ENCODE peak calls at places on chromosomes 6 and 20, in ten cellular contexts. E, U, F, J, R, Z, L, B, Q and Y are unnamed samples.

GRCh38 chr6:57130784-57131183 is 40.8 kb downstream of the ZNF451 start:
- DNase-seq in E (no peak), U (no peak), F (no peak), J (no peak), R (no peak), Z (no peak), L (no peak), B (no peak), Q (no peak), Y (no peak)

GRCh38 chr6:168255283-168255881 is 64.2 kb downstream of the DACT2 start:
- DNase-seq in E (no peak), U (no peak), F (no peak), J (no peak), R (no peak), Z (no peak), L (no peak), B (no peak), Q (no peak), Y (no peak)

GRCh38 chr6:19415605-19416326 is 421.4 kb upstream of the ID4 start:
- DNase-seq in E (peak), U (no peak), F (no peak), J (peak), R (peak), Z (no peak), L (no peak), B (peak), Q (no peak), Y (no peak)

GRCh38 chr6:136766274-136766673 is 26.0 kb downstream of the MAP3K5 start:
- DNase-seq in E (no peak), U (no peak), F (no peak), J (no peak), R (no peak), Z (no peak), L (no peak), B (no peak), Q (no peak), Y (no peak)

GRCh38 chr20:37533154-37533715 is 5.6 kb upstream of the BLCAP start:
- DNase-seq in E (no peak), U (no peak), F (peak), J (no peak), R (no peak), Z (no peak), L (no peak), B (no peak), Q (no peak), Y (peak)

GRCh38 chr20:36802326-36803223 is 29.0 kb upstream of the DSN1 start:
- DNase-seq in E (no peak), U (no peak), F (no peak), J (peak), R (peak), Z (no peak), L (no peak), B (peak), Q (no peak), Y (no peak)

GRCh38 chr20:18154342-18154741 is 16.7 kb downstream of the KAT14 start:
- DNase-seq in E (no peak), U (no peak), F (no peak), J (no peak), R (no peak), Z (no peak), L (no peak), B (no peak), Q (no peak), Y (no peak)

GRCh38 chr6:127824061-127824460 is 76.8 kb downstream of the THEMIS start:
- DNase-seq in E (no peak), U (no peak), F (no peak), J (no peak), R (no peak), Z (no peak), L (no peak), B (no peak), Q (no peak), Y (no peak)

GRCh38 chr6:30319146-30319835 is 7.4 kb upstream of the TRIM39 start:
- DNase-seq in E (no peak), U (no peak), F (no peak), J (no peak), R (peak), Z (no peak), L (no peak), B (no peak), Q (no peak), Y (no peak)

GRCh38 chr20:19743650-19744015 is 14.4 kb upstream of the RIN2 start:
- DNase-seq in E (no peak), U (no peak), F (no peak), J (no peak), R (no peak), Z (no peak), L (no peak), B (no peak), Q (no peak), Y (no peak)

GRCh38 chr20:45405566-45406259 is 2.4 kb upstream of the DBNDD2 start:
- DNase-seq in E (peak), U (no peak), F (peak), J (no peak), R (no peak), Z (peak), L (peak), B (no peak), Q (no peak), Y (peak)

GRCh38 chr6:152293404-152293803 is 343.8 kb downstream of the SYNE1 start:
- DNase-seq in E (no peak), U (no peak), F (no peak), J (no peak), R (no peak), Z (no peak), L (peak), B (no peak), Q (no peak), Y (no peak)

GRCh38 chr6:31308050-31308844 is 36.4 kb upstream of the HLA-C start:
- DNase-seq in E (no peak), U (no peak), F (peak), J (no peak), R (no peak), Z (peak), L (no peak), B (peak), Q (peak), Y (peak)

GRCh38 chr6:33276864-33277662 is at the start of gene B3GALT4:
- DNase-seq in E (peak), U (no peak), F (peak), J (peak), R (peak), Z (peak), L (peak), B (peak), Q (peak), Y (peak)

GRCh38 chr6:140269766-140270165 is 895.3 kb upstream of the CITED2 start:
- DNase-seq in E (no peak), U (no peak), F (no peak), J (no peak), R (peak), Z (no peak), L (no peak), B (no peak), Q (no peak), Y (no peak)

GRCh38 chr6:163771180-163771579 is 356.7 kb downstream of the QKI start:
- DNase-seq in E (no peak), U (no peak), F (no peak), J (no peak), R (no peak), Z (no peak), L (no peak), B (no peak), Q (no peak), Y (no peak)

GRCh38 chr6:121351911-121352310 is 17.6 kb upstream of the TBC1D32 start:
- DNase-seq in E (no peak), U (no peak), F (no peak), J (no peak), R (no peak), Z (no peak), L (no peak), B (no peak), Q (no peak), Y (no peak)

GRCh38 chr20:52895662-52896061 is 76.5 kb upstream of the TSHZ2 start:
- DNase-seq in E (no peak), U (no peak), F (no peak), J (no peak), R (no peak), Z (no peak), L (no peak), B (no peak), Q (peak), Y (no peak)

GRCh38 chr20:3931664-3932063 is 42.5 kb downstream of the PANK2 start:
- DNase-seq in E (no peak), U (no peak), F (no peak), J (no peak), R (no peak), Z (no peak), L (no peak), B (no peak), Q (no peak), Y (no peak)

GRCh38 chr6:139996253-139996834 is 621.9 kb upstream of the CITED2 start:
- DNase-seq in E (peak), U (no peak), F (no peak), J (no peak), R (no peak), Z (peak), L (no peak), B (peak), Q (no peak), Y (peak)

GRCh38 chr6:113630365-113630737 is 226.8 kb upstream of the MARCKS start:
- DNase-seq in E (no peak), U (no peak), F (no peak), J (peak), R (peak), Z (no peak), L (no peak), B (no peak), Q (no peak), Y (no peak)

GRCh38 chr20:57649617-57650015 is 29.4 kb upstream of the ZBP1 start:
- DNase-seq in E (peak), U (no peak), F (no peak), J (no peak), R (no peak), Z (no peak), L (no peak), B (no peak), Q (no peak), Y (no peak)

GRCh38 chr20:32911355-32911754 is 52.6 kb downstream of the EFCAB8 start:
- DNase-seq in E (no peak), U (no peak), F (no peak), J (no peak), R (no peak), Z (no peak), L (no peak), B (no peak), Q (no peak), Y (no peak)

GRCh38 chr6:73180718-73181619 is 44.3 kb downstream of the KHDC1L start:
- DNase-seq in E (peak), U (peak), F (no peak), J (peak), R (peak), Z (peak), L (no peak), B (peak), Q (no peak), Y (no peak)

GRCh38 chr6:51934098-51934497 is 153.3 kb downstream of the PKHD1 start:
- DNase-seq in E (peak), U (no peak), F (no peak), J (no peak), R (no peak), Z (peak), L (no peak), B (peak), Q (no peak), Y (peak)

GRCh38 chr6:20265842-20266241 is 53.6 kb upstream of the MBOAT1 start:
- DNase-seq in E (no peak), U (no peak), F (no peak), J (no peak), R (no peak), Z (no peak), L (no peak), B (no peak), Q (no peak), Y (no peak)

GRCh38 chr20:62652051-62652893 is 10.0 kb downstream of the SLCO4A1 start:
- DNase-seq in E (peak), U (peak), F (peak), J (peak), R (peak), Z (peak), L (peak), B (peak), Q (peak), Y (no peak)
- TF ChIP-seq CTCF in E (no peak), U (no peak), F (peak), J (peak), R (no peak), Z (no peak), L (no peak), B (no peak), Q (peak), Y (no peak)

GRCh38 chr20:61260905-61261304 is 8.8 kb downstream of the CDH4 start:
- DNase-seq in E (no peak), U (no peak), F (no peak), J (no peak), R (no peak), Z (no peak), L (no peak), B (no peak), Q (no peak), Y (peak)
- TF ChIP-seq CTCF in E (no peak), U (peak), F (no peak), J (peak), R (no peak), Z (no peak), L (no peak), B (no peak), Q (no peak), Y (peak)

GRCh38 chr6:134532694-134533624 is 215.0 kb upstream of the SGK1 start:
- DNase-seq in E (no peak), U (no peak), F (peak), J (no peak), R (no peak), Z (no peak), L (no peak), B (no peak), Q (no peak), Y (no peak)

GRCh38 chr6:134534708-134535149 is 216.8 kb upstream of the SGK1 start:
- DNase-seq in E (no peak), U (no peak), F (no peak), J (peak), R (peak), Z (no peak), L (no peak), B (no peak), Q (no peak), Y (no peak)

GRCh38 chr6:134529921-134530320 is 212.0 kb upstream of the SGK1 start:
- DNase-seq in E (no peak), U (no peak), F (no peak), J (no peak), R (peak), Z (no peak), L (no peak), B (peak), Q (no peak), Y (no peak)

GRCh38 chr6:134533991-134534390 is 216.1 kb upstream of the SGK1 start:
- DNase-seq in E (no peak), U (no peak), F (no peak), J (no peak), R (no peak), Z (no peak), L (no peak), B (no peak), Q (no peak), Y (no peak)

DNA sequence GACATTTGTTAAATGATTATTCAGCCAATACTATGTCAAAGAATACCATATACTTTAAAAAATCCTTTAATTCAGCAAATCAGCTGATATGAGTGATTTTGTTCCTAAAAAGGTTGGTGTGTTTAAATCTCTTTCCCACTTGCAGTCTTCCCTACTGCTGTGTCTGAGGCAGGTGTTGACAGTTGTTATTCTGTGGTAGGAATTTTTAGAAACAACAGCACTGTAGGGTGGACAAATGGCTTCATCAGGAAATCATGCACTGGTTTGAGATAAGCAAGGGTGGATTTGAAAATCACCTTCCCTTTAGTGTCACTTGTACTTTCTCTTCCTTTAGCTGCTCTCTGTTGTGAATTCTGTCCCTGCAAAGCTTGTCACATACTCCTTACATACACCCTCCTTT is 213.7 kb upstream of the SGK1 start:
- DNase-seq in E (no peak), U (no peak), F (no peak), J (no peak), R (no peak), Z (no peak), L (no peak), B (no peak), Q (no peak), Y (no peak)
- TF ChIP-seq CTCF in E (no peak), U (no peak), F (no peak), J (no peak), R (no peak), Z (no peak), L (no peak), B (no peak), Q (no peak), Y (no peak)

DNA sequence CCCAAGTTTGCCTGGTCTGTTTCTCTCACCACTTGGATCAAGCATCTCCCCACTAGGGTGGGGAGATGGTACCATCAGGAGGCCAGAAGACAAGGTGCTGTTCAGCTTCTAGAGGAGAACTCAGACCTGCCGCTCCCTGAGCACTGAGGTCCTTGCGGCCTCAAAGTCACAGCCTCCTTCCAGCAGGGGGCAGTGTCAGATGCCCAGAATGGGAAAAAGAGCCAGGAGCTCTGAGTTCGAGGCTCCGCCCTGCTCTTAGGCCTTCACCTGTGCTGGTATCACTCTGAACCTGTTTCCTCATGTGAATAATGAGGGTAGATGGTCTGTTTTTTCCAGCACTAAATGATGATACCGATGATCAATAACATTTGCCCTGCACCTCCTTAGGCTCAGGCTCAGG is 68.7 kb downstream of the TOX2 start:
- DNase-seq in E (peak), U (no peak), F (peak), J (no peak), R (no peak), Z (no peak), L (no peak), B (peak), Q (no peak), Y (peak)
- TF ChIP-seq CTCF in E (peak), U (peak), F (peak), J (peak), R (peak), Z (peak), L (peak), B (peak), Q (no peak), Y (peak)

GRCh38 chr20:59666586-59666985 is 62.2 kb downstream of the PHACTR3 start:
- DNase-seq in E (no peak), U (no peak), F (no peak), J (no peak), R (no peak), Z (no peak), L (no peak), B (no peak), Q (no peak), Y (no peak)

GRCh38 chr20:59665656-59666555 is 61.6 kb downstream of the PHACTR3 start:
- DNase-seq in E (no peak), U (no peak), F (no peak), J (no peak), R (no peak), Z (no peak), L (no peak), B (no peak), Q (no peak), Y (no peak)

GRCh38 chr20:59667981-59668515 is 63.7 kb downstream of the PHACTR3 start:
- DNase-seq in E (no peak), U (no peak), F (no peak), J (no peak), R (no peak), Z (no peak), L (no peak), B (no peak), Q (no peak), Y (no peak)

GRCh38 chr20:59668926-59669325 is 64.6 kb downstream of the PHACTR3 start:
- DNase-seq in E (no peak), U (no peak), F (no peak), J (no peak), R (no peak), Z (no peak), L (no peak), B (no peak), Q (no peak), Y (no peak)

DNA sequence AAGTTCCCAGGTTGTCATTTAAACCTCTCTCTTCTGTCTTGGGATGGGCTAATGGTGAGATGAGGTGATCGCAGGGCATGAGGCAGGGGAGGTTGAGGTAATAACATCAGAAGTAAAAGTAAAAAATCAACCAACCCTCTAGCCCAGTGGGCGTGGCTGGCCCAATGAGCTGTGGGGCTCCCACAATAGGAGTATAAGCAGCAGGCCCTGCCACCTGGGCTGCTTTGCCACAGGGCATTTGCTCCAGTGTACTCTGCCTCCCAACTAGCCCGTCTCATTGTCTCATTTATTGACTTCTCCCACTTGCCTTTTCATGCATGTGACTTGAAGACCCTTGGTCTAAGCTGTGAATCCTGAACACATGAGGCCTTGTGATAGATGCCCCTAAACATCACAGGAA is 62.8 kb downstream of the PHACTR3 start:
- DNase-seq in E (no peak), U (no peak), F (no peak), J (no peak), R (no peak), Z (no peak), L (no peak), B (no peak), Q (no peak), Y (no peak)
- TF ChIP-seq CTCF in E (no peak), U (no peak), F (no peak), J (no peak), R (no peak), Z (no peak), L (no peak), B (no peak), Q (no peak), Y (no peak)

GRCh38 chr6:143592335-143592734 is 80.8 kb upstream of the FUCA2 start:
- DNase-seq in E (no peak), U (no peak), F (no peak), J (no peak), R (peak), Z (no peak), L (no peak), B (peak), Q (no peak), Y (no peak)
- TF ChIP-seq CTCF in E (no peak), U (peak), F (no peak), J (no peak), R (peak), Z (no peak), L (no peak), B (peak), Q (no peak), Y (peak)

GRCh38 chr6:27472182-27472616 is 706 bp downstream of the ZNF184 start:
- DNase-seq in E (peak), U (no peak), F (peak), J (no peak), R (peak), Z (peak), L (peak), B (peak), Q (peak), Y (peak)
- TF ChIP-seq CTCF in E (no peak), U (peak), F (no peak), J (no peak), R (no peak), Z (no peak), L (no peak), B (no peak), Q (no peak), Y (no peak)

GRCh38 chr6:125956506-125957390 is at the start of gene HINT3:
- DNase-seq in E (peak), U (peak), F (peak), J (peak), R (peak), Z (peak), L (peak), B (peak), Q (peak), Y (peak)
- TF ChIP-seq CTCF in E (peak), U (peak), F (peak), J (peak), R (peak), Z (peak), L (peak), B (peak), Q (peak), Y (peak)

GRCh38 chr20:8401491-8401890 is 269.4 kb downstream of the PLCB1 start:
- DNase-seq in E (no peak), U (no peak), F (no peak), J (peak), R (peak), Z (no peak), L (no peak), B (no peak), Q (no peak), Y (no peak)

GRCh38 chr20:8394308-8394945 is 262.4 kb downstream of the PLCB1 start:
- DNase-seq in E (no peak), U (no peak), F (no peak), J (peak), R (peak), Z (peak), L (no peak), B (no peak), Q (no peak), Y (no peak)

GRCh38 chr20:8400461-8400860 is 268.4 kb downstream of the PLCB1 start:
- DNase-seq in E (no peak), U (no peak), F (no peak), J (no peak), R (no peak), Z (no peak), L (no peak), B (no peak), Q (no peak), Y (no peak)

GRCh38 chr20:8399963-8400362 is 267.9 kb downstream of the PLCB1 start:
- DNase-seq in E (no peak), U (no peak), F (no peak), J (no peak), R (no peak), Z (peak), L (no peak), B (no peak), Q (no peak), Y (no peak)

GRCh38 chr20:8398289-8399051 is 266.4 kb downstream of the PLCB1 start:
- DNase-seq in E (no peak), U (no peak), F (no peak), J (no peak), R (no peak), Z (no peak), L (no peak), B (no peak), Q (no peak), Y (no peak)
- TF ChIP-seq CTCF in E (no peak), U (peak), F (no peak), J (no peak), R (peak), Z (no peak), L (no peak), B (no peak), Q (no peak), Y (peak)